ENCODE peak calls at places on chromosomes 16 and 17, in eight cellular contexts. One of them, this sample, is unnamed.
A peak's percentile ranks its signal among the peaks of the same experiment; 100 is the strongest.

GRCh38 chr17:67434061-67434525 is 57.0 kb downstream of the PITPNC1 start:
- DNase-seq in sigmoid colon: no peak
- DNase-seq in kidney: no peak
- DNase-seq in H9: no peak
- DNase-seq in transverse colon: peak; percentile 33
- DNase-seq in PC-3: no peak
- DNase-seq in uterus: no peak
- DNase-seq in adrenal gland: peak; percentile 35
- DNase-seq in this sample: no peak

GRCh38 chr16:5882087-5882661 is 784.6 kb upstream of the EEF2KMT start:
- DNase-seq in sigmoid colon: no peak
- DNase-seq in kidney: no peak
- DNase-seq in H9: no peak
- DNase-seq in transverse colon: no peak
- DNase-seq in PC-3: no peak
- DNase-seq in uterus: no peak
- DNase-seq in adrenal gland: no peak
- DNase-seq in this sample: no peak

GRCh38 chr16:75252946-75253911 is 1.8 kb upstream of the BCAR1 start:
- DNase-seq in sigmoid colon: peak; percentile 77
- DNase-seq in kidney: peak; percentile 83
- DNase-seq in H9: peak; percentile 96
- DNase-seq in transverse colon: no peak
- DNase-seq in PC-3: no peak
- DNase-seq in uterus: peak; percentile 68
- DNase-seq in adrenal gland: peak; percentile 47
- DNase-seq in this sample: peak; percentile 58

GRCh38 chr16:1895949-1896675 is 22.1 kb downstream of the HS3ST6 start:
- DNase-seq in sigmoid colon: no peak
- DNase-seq in kidney: peak; percentile 35
- DNase-seq in H9: no peak
- DNase-seq in transverse colon: no peak
- DNase-seq in PC-3: no peak
- DNase-seq in uterus: no peak
- DNase-seq in adrenal gland: no peak
- DNase-seq in this sample: no peak

GRCh38 chr16:82980810-82981209 is 354.0 kb downstream of the CDH13 start:
- DNase-seq in sigmoid colon: no peak
- DNase-seq in kidney: no peak
- DNase-seq in H9: no peak
- DNase-seq in transverse colon: no peak
- DNase-seq in PC-3: no peak
- DNase-seq in uterus: no peak
- DNase-seq in adrenal gland: no peak
- DNase-seq in this sample: no peak

GRCh38 chr17:80219013-80219776 is 938 bp downstream of the SGSH start:
- DNase-seq in sigmoid colon: peak; percentile 89
- DNase-seq in kidney: peak; percentile 88
- DNase-seq in H9: peak; percentile 44
- DNase-seq in transverse colon: peak; percentile 87
- DNase-seq in PC-3: peak; percentile 90
- DNase-seq in uterus: peak; percentile 55
- DNase-seq in adrenal gland: peak; percentile 86
- DNase-seq in this sample: peak; percentile 75

GRCh38 chr16:24734382-24734781 is 4.9 kb downstream of the TNRC6A start:
- DNase-seq in sigmoid colon: no peak
- DNase-seq in kidney: no peak
- DNase-seq in H9: no peak
- DNase-seq in transverse colon: no peak
- DNase-seq in PC-3: no peak
- DNase-seq in uterus: no peak
- DNase-seq in adrenal gland: no peak
- DNase-seq in this sample: no peak

GRCh38 chr16:85157813-85158701 is 45.8 kb upstream of the CIBAR2 start:
- DNase-seq in sigmoid colon: no peak
- DNase-seq in kidney: no peak
- DNase-seq in H9: peak; percentile 92
- DNase-seq in transverse colon: no peak
- DNase-seq in PC-3: no peak
- DNase-seq in uterus: no peak
- DNase-seq in adrenal gland: no peak
- DNase-seq in this sample: no peak

GRCh38 chr16:11232302-11232851 is 23.6 kb downstream of the SOCS1 start:
- DNase-seq in sigmoid colon: no peak
- DNase-seq in kidney: no peak
- DNase-seq in H9: no peak
- DNase-seq in transverse colon: no peak
- DNase-seq in PC-3: no peak
- DNase-seq in uterus: no peak
- DNase-seq in adrenal gland: no peak
- DNase-seq in this sample: no peak

GRCh38 chr17:50426814-50427787 is 1.1 kb downstream of the ACSF2 start:
- DNase-seq in sigmoid colon: peak; percentile 69
- DNase-seq in kidney: no peak
- DNase-seq in H9: peak; percentile 62
- DNase-seq in transverse colon: peak; percentile 54
- DNase-seq in PC-3: peak; percentile 57
- DNase-seq in uterus: no peak
- DNase-seq in adrenal gland: peak; percentile 50
- DNase-seq in this sample: peak; percentile 62

GRCh38 chr16:69482410-69482951 is 58.1 kb downstream of the CYB5B start:
- DNase-seq in sigmoid colon: peak; percentile 74
- DNase-seq in kidney: peak; percentile 87
- DNase-seq in H9: no peak
- DNase-seq in transverse colon: no peak
- DNase-seq in PC-3: no peak
- DNase-seq in uterus: peak; percentile 60
- DNase-seq in adrenal gland: peak; percentile 65
- DNase-seq in this sample: no peak

GRCh38 chr16:9395958-9396359 is 304.5 kb downstream of the HAPSTR1 start:
- DNase-seq in sigmoid colon: no peak
- DNase-seq in kidney: no peak
- DNase-seq in H9: no peak
- DNase-seq in transverse colon: peak; percentile 17
- DNase-seq in PC-3: no peak
- DNase-seq in uterus: no peak
- DNase-seq in adrenal gland: no peak
- DNase-seq in this sample: peak; percentile 42

GRCh38 chr16:8569650-8570338 is 20.5 kb downstream of the TMEM114 start:
- DNase-seq in sigmoid colon: no peak
- DNase-seq in kidney: peak; percentile 78
- DNase-seq in H9: peak; percentile 50
- DNase-seq in transverse colon: no peak
- DNase-seq in PC-3: no peak
- DNase-seq in uterus: no peak
- DNase-seq in adrenal gland: no peak
- DNase-seq in this sample: no peak

GRCh38 chr16:73129455-73129854 is 81.5 kb upstream of the ZFHX3 start:
- DNase-seq in sigmoid colon: no peak
- DNase-seq in kidney: no peak
- DNase-seq in H9: no peak
- DNase-seq in transverse colon: no peak
- DNase-seq in PC-3: no peak
- DNase-seq in uterus: no peak
- DNase-seq in adrenal gland: no peak
- DNase-seq in this sample: no peak

GRCh38 chr17:81289627-81290026 is 5.5 kb downstream of the SLC38A10 start:
- DNase-seq in sigmoid colon: no peak
- DNase-seq in kidney: peak; percentile 71
- DNase-seq in H9: no peak
- DNase-seq in transverse colon: no peak
- DNase-seq in PC-3: no peak
- DNase-seq in uterus: no peak
- DNase-seq in adrenal gland: no peak
- DNase-seq in this sample: no peak

DNA sequence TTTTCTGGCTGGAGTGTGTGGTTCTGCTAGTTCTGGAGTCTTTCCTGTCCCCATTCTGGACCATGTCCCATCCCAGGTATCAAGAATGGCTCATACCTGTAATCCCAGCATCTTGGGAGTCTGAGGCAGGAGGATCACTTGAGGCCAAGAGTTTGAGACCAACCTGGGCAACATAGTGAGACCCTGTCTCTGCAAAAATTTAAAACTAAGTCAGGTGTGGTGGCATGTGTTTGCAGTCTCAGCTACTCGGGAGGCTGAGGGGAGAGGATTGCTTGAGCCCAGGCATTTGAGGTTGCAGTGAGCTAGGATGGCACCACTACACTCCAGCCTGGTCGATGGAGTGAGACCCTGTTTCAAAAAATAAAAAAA is 15.3 kb upstream of the WNT3 start:
- DNase-seq in sigmoid colon: no peak
- DNase-seq in kidney: no peak
- DNase-seq in H9: no peak
- DNase-seq in transverse colon: no peak
- DNase-seq in PC-3: no peak
- DNase-seq in uterus: no peak
- DNase-seq in adrenal gland: no peak
- DNase-seq in this sample: no peak
- H3K27ac ChIP-seq in sigmoid colon: no peak overlapping the region
- H3K27ac ChIP-seq in kidney: no peak overlapping the region
- H3K27ac ChIP-seq in H9: no peak overlapping the region
- H3K27ac ChIP-seq in transverse colon: no peak overlapping the region
- H3K27ac ChIP-seq in PC-3: no peak overlapping the region
- H3K27ac ChIP-seq in uterus: no peak overlapping the region
- H3K27ac ChIP-seq in adrenal gland: no peak overlapping the region
- H3K27ac ChIP-seq in this sample: no peak overlapping the region

GRCh38 chr17:18020971-18021370 is 18.0 kb downstream of the ATPAF2 start:
- DNase-seq in sigmoid colon: no peak
- DNase-seq in kidney: no peak
- DNase-seq in H9: no peak
- DNase-seq in transverse colon: no peak
- DNase-seq in PC-3: no peak
- DNase-seq in uterus: no peak
- DNase-seq in adrenal gland: no peak
- DNase-seq in this sample: no peak

GRCh38 chr17:18025596-18026407 is 13.2 kb downstream of the ATPAF2 start:
- DNase-seq in sigmoid colon: peak; percentile 18
- DNase-seq in kidney: no peak
- DNase-seq in H9: no peak
- DNase-seq in transverse colon: no peak
- DNase-seq in PC-3: peak; percentile 68
- DNase-seq in uterus: no peak
- DNase-seq in adrenal gland: no peak
- DNase-seq in this sample: no peak

GRCh38 chr17:18017958-18018357 is 21.0 kb downstream of the ATPAF2 start:
- DNase-seq in sigmoid colon: peak; percentile 6
- DNase-seq in kidney: no peak
- DNase-seq in H9: no peak
- DNase-seq in transverse colon: no peak
- DNase-seq in PC-3: no peak
- DNase-seq in uterus: no peak
- DNase-seq in adrenal gland: no peak
- DNase-seq in this sample: no peak

GRCh38 chr17:18018411-18018921 is 20.5 kb downstream of the ATPAF2 start:
- DNase-seq in sigmoid colon: peak; percentile 40
- DNase-seq in kidney: no peak
- DNase-seq in H9: no peak
- DNase-seq in transverse colon: no peak
- DNase-seq in PC-3: no peak
- DNase-seq in uterus: no peak
- DNase-seq in adrenal gland: no peak
- DNase-seq in this sample: no peak

DNA sequence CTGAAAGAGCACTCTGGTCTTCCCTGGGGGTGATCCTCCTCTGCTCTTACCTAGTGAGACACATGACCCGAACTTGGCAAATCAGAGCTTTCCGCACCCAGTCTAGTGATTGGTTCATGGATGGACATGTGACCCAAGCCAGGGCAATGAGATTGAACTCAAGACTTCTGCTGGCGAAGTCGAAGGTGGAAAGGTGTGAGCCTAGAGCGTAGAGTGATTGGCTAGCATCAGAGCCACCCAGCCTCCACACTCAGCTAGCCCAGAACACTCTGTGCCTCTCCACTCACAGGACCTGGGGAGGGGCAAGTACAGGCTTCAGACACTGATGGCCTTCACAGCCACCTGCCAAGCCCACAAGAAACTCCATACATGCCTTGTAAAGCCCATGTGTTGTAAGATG is 17.6 kb downstream of the ATPAF2 start:
- DNase-seq in sigmoid colon: peak; percentile 48
- DNase-seq in kidney: no peak
- DNase-seq in H9: no peak
- DNase-seq in transverse colon: no peak
- DNase-seq in PC-3: no peak
- DNase-seq in uterus: no peak
- DNase-seq in adrenal gland: no peak
- DNase-seq in this sample: no peak
- TF ChIP-seq CTCF in sigmoid colon: no peak
- TF ChIP-seq CTCF in kidney: no peak
- TF ChIP-seq CTCF in H9: no peak
- TF ChIP-seq CTCF in transverse colon: no peak
- TF ChIP-seq CTCF in PC-3: no peak
- TF ChIP-seq CTCF in uterus: no peak
- TF ChIP-seq CTCF in adrenal gland: no peak
- TF ChIP-seq CTCF in this sample: no peak

GRCh38 chr17:76737676-76738467 is at the start of gene MFSD11:
- DNase-seq in sigmoid colon: peak; percentile 96
- DNase-seq in kidney: peak; percentile 98
- DNase-seq in H9: peak; percentile 98
- DNase-seq in transverse colon: peak; percentile 93
- DNase-seq in PC-3: peak; percentile 96
- DNase-seq in uterus: peak; percentile 94
- DNase-seq in adrenal gland: peak; percentile 91
- DNase-seq in this sample: peak; percentile 98

GRCh38 chr17:76735586-76736348 is 1.4 kb downstream of the SRSF2 start:
- DNase-seq in sigmoid colon: no peak
- DNase-seq in kidney: no peak
- DNase-seq in H9: no peak
- DNase-seq in transverse colon: no peak
- DNase-seq in PC-3: no peak
- DNase-seq in uterus: no peak
- DNase-seq in adrenal gland: no peak
- DNase-seq in this sample: no peak

GRCh38 chr17:76737082-76737675 is at the start of gene SRSF2:
- DNase-seq in sigmoid colon: peak; percentile 99
- DNase-seq in kidney: peak; percentile 99
- DNase-seq in H9: peak; percentile 100
- DNase-seq in transverse colon: peak; percentile 98
- DNase-seq in PC-3: peak; percentile 100
- DNase-seq in uterus: peak; percentile 99
- DNase-seq in adrenal gland: peak; percentile 98
- DNase-seq in this sample: peak; percentile 99

GRCh38 chr17:76735006-76735405 is 2.1 kb downstream of the SRSF2 start:
- DNase-seq in sigmoid colon: no peak
- DNase-seq in kidney: no peak
- DNase-seq in H9: no peak
- DNase-seq in transverse colon: no peak
- DNase-seq in PC-3: peak; percentile 44
- DNase-seq in uterus: no peak
- DNase-seq in adrenal gland: no peak
- DNase-seq in this sample: no peak

GRCh38 chr17:76736349-76737081 is 616 bp downstream of the SRSF2 start:
- DNase-seq in sigmoid colon: peak; percentile 91
- DNase-seq in kidney: peak; percentile 94
- DNase-seq in H9: peak; percentile 62
- DNase-seq in transverse colon: peak; percentile 82
- DNase-seq in PC-3: no peak
- DNase-seq in uterus: peak; percentile 79
- DNase-seq in adrenal gland: peak; percentile 82
- DNase-seq in this sample: peak; percentile 90
- H3K27ac ChIP-seq in sigmoid colon: peak overlapping the region; percentile 99
- H3K27ac ChIP-seq in kidney: peak overlapping the region; percentile 99
- H3K27ac ChIP-seq in H9: peak overlapping the region; percentile 34
- H3K27ac ChIP-seq in transverse colon: peak overlapping the region; percentile 100
- H3K27ac ChIP-seq in PC-3: peak overlapping the region; percentile 64
- H3K27ac ChIP-seq in uterus: peak overlapping the region; percentile 100
- H3K27ac ChIP-seq in adrenal gland: peak overlapping the region; percentile 99
- H3K27ac ChIP-seq in this sample: peak overlapping the region; percentile 95

GRCh38 chr17:17693253-17693954 is 12.1 kb downstream of the RAI1 start:
- DNase-seq in sigmoid colon: no peak
- DNase-seq in kidney: no peak
- DNase-seq in H9: peak; percentile 73
- DNase-seq in transverse colon: peak; percentile 31
- DNase-seq in PC-3: peak; percentile 74
- DNase-seq in uterus: peak; percentile 46
- DNase-seq in adrenal gland: no peak
- DNase-seq in this sample: peak; percentile 79
- TF ChIP-seq CTCF in sigmoid colon: no peak
- TF ChIP-seq CTCF in kidney: no peak
- TF ChIP-seq CTCF in H9: no peak
- TF ChIP-seq CTCF in transverse colon: no peak
- TF ChIP-seq CTCF in PC-3: peak; percentile 13
- TF ChIP-seq CTCF in uterus: no peak
- TF ChIP-seq CTCF in adrenal gland: no peak
- TF ChIP-seq CTCF in this sample: no peak

This sample was measured in hepatocyte.